ENCODE peak calls at places on chromosomes 5 and 9, in four cellular contexts. J, Y, G and H are unnamed samples.

GRCh38 chr5:31470608-31471007 is 61.3 kb downstream of the DROSHA start:
- DNase-seq in J (no peak), Y (no peak), G (peak), H (no peak)

GRCh38 chr5:51226420-51226735 is 156.9 kb upstream of the ISL1 start:
- DNase-seq in J (no peak), Y (no peak), G (no peak), H (no peak)

GRCh38 chr5:1047332-1047965 is 38.8 kb downstream of the NKD2 start:
- DNase-seq in J (no peak), Y (no peak), G (no peak), H (no peak)

GRCh38 chr9:2066312-2067273 is 51.4 kb downstream of the SMARCA2 start:
- DNase-seq in J (no peak), Y (no peak), G (peak), H (no peak)

GRCh38 chr9:3434594-3434993 is 91.2 kb downstream of the RFX3 start:
- DNase-seq in J (no peak), Y (no peak), G (peak), H (peak)

GRCh38 chr9:129968690-129969485 is 74.1 kb downstream of the FNBP1 start:
- DNase-seq in J (no peak), Y (no peak), G (peak), H (peak)

GRCh38 chr9:121667214-121667613 is 15.8 kb downstream of the DAB2IP start:
- DNase-seq in J (no peak), Y (no peak), G (no peak), H (no peak)

GRCh38 chr5:132074772-132075718 is 1.5 kb downstream of the CSF2 start:
- DNase-seq in J (no peak), Y (no peak), G (no peak), H (no peak)

GRCh38 chr9:135662758-135663450 is at the start of gene LCN9:
- DNase-seq in J (no peak), Y (no peak), G (peak), H (no peak)

GRCh38 chr5:3027866-3028635 is 276.6 kb upstream of the IRX2 start:
- DNase-seq in J (no peak), Y (no peak), G (no peak), H (no peak)

GRCh38 chr5:178757410-178757809 is 27.0 kb upstream of the ZNF354A start:
- DNase-seq in J (no peak), Y (no peak), G (no peak), H (no peak)

GRCh38 chr5:127133071-127133470 is 59.8 kb upstream of the C5orf63 start:
- DNase-seq in J (no peak), Y (no peak), G (no peak), H (no peak)

GRCh38 chr9:69120380-69121154 is 53.5 kb upstream of the TJP2 start:
- DNase-seq in J (peak), Y (peak), G (peak), H (no peak)

GRCh38 chr5:78659714-78660113 is 11.1 kb upstream of the LHFPL2 start:
- DNase-seq in J (no peak), Y (no peak), G (peak), H (no peak)

GRCh38 chr9:95981741-95982390 is 106.4 kb downstream of the ERCC6L2 start:
- DNase-seq in J (no peak), Y (no peak), G (no peak), H (no peak)

GRCh38 chr9:128098936-128099931 is 28.3 kb downstream of the PTGES2 start:
- DNase-seq in J (no peak), Y (no peak), G (peak), H (no peak)

GRCh38 chr9:87464110-87464991 is 33.3 kb upstream of the DAPK1 start:
- DNase-seq in J (peak), Y (no peak), G (peak), H (no peak)

GRCh38 chr5:142888469-142889085 is 118.4 kb downstream of the ARHGAP26 start:
- DNase-seq in J (peak), Y (peak), G (peak), H (no peak)

GRCh38 chr5:65078331-65078730 is 309.6 kb downstream of the CWC27 start:
- DNase-seq in J (no peak), Y (no peak), G (peak), H (no peak)

GRCh38 chr5:52989025-52989780 is at the start of gene ITGA2:
- DNase-seq in J (peak), Y (peak), G (peak), H (no peak)

GRCh38 chr5:132104561-132104960 is 31.0 kb downstream of the CSF2 start:
- DNase-seq in J (no peak), Y (no peak), G (peak), H (no peak)

GRCh38 chr5:16934123-16934522 is 2.0 kb downstream of the MYO10 start:
- DNase-seq in J (peak), Y (peak), G (peak), H (peak)

GRCh38 chr5:21452429-21452828 is 1400.7 kb downstream of the CDH12 start:
- DNase-seq in J (no peak), Y (no peak), G (no peak), H (no peak)

GRCh38 chr5:73764586-73764985 is 138.6 kb downstream of the ARHGEF28 start:
- DNase-seq in J (no peak), Y (no peak), G (peak), H (peak)

GRCh38 chr5:37886207-37886905 is 46.5 kb upstream of the GDNF start:
- DNase-seq in J (no peak), Y (no peak), G (peak), H (no peak)

GRCh38 chr9:35280394-35280793 is 118.6 kb downstream of the UNC13B start:
- DNase-seq in J (no peak), Y (no peak), G (no peak), H (no peak)

GRCh38 chr9:131334568-131335105 is 45.1 kb downstream of the PLPP7 start:
- DNase-seq in J (no peak), Y (no peak), G (peak), H (peak)

GRCh38 chr9:110340306-110340705 is 2.6 kb upstream of the TXNDC8 start:
- DNase-seq in J (no peak), Y (peak), G (peak), H (no peak)

GRCh38 chr9:137956039-137956438 is 78.5 kb downstream of the CACNA1B start:
- DNase-seq in J (no peak), Y (no peak), G (no peak), H (no peak)

GRCh38 chr9:33687779-33688178 is 107.6 kb upstream of the PRSS3 start:
- DNase-seq in J (no peak), Y (no peak), G (peak), H (no peak)

GRCh38 chr5:94440015-94440414 is 178.4 kb downstream of the KIAA0825 start:
- DNase-seq in J (no peak), Y (no peak), G (no peak), H (no peak)

GRCh38 chr9:70480405-70480980 is 66.0 kb upstream of the KLF9 start:
- DNase-seq in J (no peak), Y (no peak), G (peak), H (peak)

GRCh38 chr5:42423285-42424152 is at the start of gene GHR:
- DNase-seq in J (peak), Y (peak), G (peak), H (peak)

GRCh38 chr9:76756273-76756650 is 8.0 kb upstream of the PCA3 start:
- DNase-seq in J (no peak), Y (peak), G (peak), H (no peak)

GRCh38 chr9:92607773-92608172 is 62.2 kb downstream of the IPPK start:
- DNase-seq in J (no peak), Y (no peak), G (peak), H (peak)

GRCh38 chr5:172744106-172745104 is 26.6 kb downstream of the DUSP1 start:
- DNase-seq in J (no peak), Y (no peak), G (no peak), H (no peak)

GRCh38 chr5:108451269-108451668 is 69.4 kb upstream of the FBXL17 start:
- DNase-seq in J (no peak), Y (no peak), G (no peak), H (no peak)
- TF ChIP-seq CTCF in J (no peak), Y (no peak), G (no peak), H (peak)

GRCh38 chr5:55230086-55230629 is 3.0 kb upstream of the MCIDAS start:
- DNase-seq in J (peak), Y (no peak), G (no peak), H (no peak)

GRCh38 chr5:55226027-55226933 is 835 bp downstream of the MCIDAS start:
- DNase-seq in J (peak), Y (peak), G (peak), H (no peak)

GRCh38 chr5:55227738-55228430 is 769 bp upstream of the MCIDAS start:
- DNase-seq in J (peak), Y (no peak), G (no peak), H (no peak)

GRCh38 chr5:55225346-55225745 is 1.8 kb downstream of the MCIDAS start:
- DNase-seq in J (peak), Y (no peak), G (no peak), H (no peak)

GRCh38 chr5:55226934-55227737 is at the start of gene MCIDAS:
- DNase-seq in J (peak), Y (peak), G (peak), H (no peak)
- TF ChIP-seq CTCF in J (peak), Y (no peak), G (no peak), H (no peak)

GRCh38 chr5:79924936-79925893 is 65.8 kb downstream of the MTX3 start:
- DNase-seq in J (peak), Y (no peak), G (no peak), H (no peak)
- TF ChIP-seq CTCF in J (no peak), Y (no peak), G (peak), H (peak)

GRCh38 chr5:171710451-171711024 is 75.1 kb upstream of the SMIM23 start:
- DNase-seq in J (no peak), Y (no peak), G (no peak), H (no peak)

GRCh38 chr5:171712616-171713015 is 73.0 kb upstream of the SMIM23 start:
- DNase-seq in J (no peak), Y (no peak), G (no peak), H (no peak)

GRCh38 chr5:171709930-171710329 is 75.7 kb upstream of the SMIM23 start:
- DNase-seq in J (no peak), Y (no peak), G (no peak), H (no peak)

GRCh38 chr5:171713152-171713551 is 72.5 kb upstream of the SMIM23 start:
- DNase-seq in J (no peak), Y (no peak), G (no peak), H (no peak)

GRCh38 chr5:171711631-171712030 is 74.0 kb upstream of the SMIM23 start:
- DNase-seq in J (no peak), Y (no peak), G (no peak), H (no peak)
- TF ChIP-seq CTCF in J (no peak), Y (no peak), G (no peak), H (no peak)

GRCh38 chr9:113581865-113582697 is 118.6 kb downstream of the RGS3 start:
- DNase-seq in J (peak), Y (no peak), G (no peak), H (no peak)
- TF ChIP-seq CTCF in J (peak), Y (no peak), G (peak), H (peak)

DNA sequence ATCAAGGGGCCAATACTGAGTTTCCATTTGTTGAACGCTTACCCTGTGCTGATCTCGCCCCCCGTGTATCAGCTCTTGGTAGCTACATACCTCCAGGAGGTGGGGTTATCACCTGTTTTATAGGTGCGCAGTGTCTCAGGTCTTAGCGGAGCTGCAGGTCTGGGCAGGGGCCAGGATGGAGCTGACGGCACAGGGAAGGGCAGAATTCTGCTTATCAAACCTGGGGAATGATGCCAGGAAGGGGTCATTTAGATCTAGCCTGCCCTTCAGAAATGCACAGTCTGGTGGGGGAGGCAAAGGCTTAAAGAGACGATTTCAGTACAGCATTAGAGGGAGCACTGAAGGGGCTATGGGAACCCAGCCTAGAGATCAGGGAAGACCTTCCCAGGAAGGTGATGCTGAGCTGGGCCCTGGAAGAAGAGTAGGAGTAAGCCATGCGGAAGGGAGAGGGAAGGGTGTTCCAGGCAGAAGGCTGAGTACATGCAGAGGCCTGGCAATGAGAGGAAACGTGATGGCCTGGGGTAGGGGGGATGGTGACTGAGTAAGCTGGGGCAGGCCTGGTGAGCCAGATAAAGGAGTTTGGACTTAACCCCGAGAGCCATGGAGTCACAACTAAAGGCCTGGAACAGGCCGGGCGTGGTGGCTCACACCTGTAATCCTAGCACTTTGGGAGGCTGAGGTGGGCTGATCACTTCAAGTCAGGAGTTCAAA is 31.5 kb downstream of the OLFML2A start:
- DNase-seq in J (no peak), Y (no peak), G (no peak), H (no peak)
- TF ChIP-seq CTCF in J (no peak), Y (no peak), G (no peak), H (no peak)

GRCh38 chr5:114221807-114222206 is 140.1 kb upstream of the KCNN2 start:
- DNase-seq in J (no peak), Y (no peak), G (no peak), H (no peak)

DNA sequence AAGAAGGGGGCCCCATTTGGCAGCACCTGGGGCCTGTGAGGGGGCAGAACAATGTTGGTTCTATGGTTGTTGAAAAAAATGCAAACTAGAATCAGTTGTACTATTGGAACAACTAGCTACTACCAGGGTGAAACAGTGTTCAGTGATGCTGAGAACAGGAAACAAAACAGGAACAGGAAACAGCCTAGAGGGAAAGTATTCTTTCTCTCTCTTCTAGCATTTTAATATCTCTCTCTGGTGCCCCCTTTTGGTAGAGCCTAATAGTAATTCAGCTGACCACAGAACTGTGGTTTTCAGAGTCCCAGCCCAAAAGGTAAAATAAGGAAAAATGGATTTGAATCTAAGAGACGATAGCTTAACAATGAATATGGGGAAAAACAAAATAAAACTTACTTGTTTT is 138.0 kb upstream of the KCNN2 start:
- DNase-seq in J (no peak), Y (peak), G (no peak), H (no peak)
- TF ChIP-seq CTCF in J (peak), Y (peak), G (no peak), H (peak)

GRCh38 chr5:140869555-140869886 is 764 bp downstream of the PCDHA11 start:
- DNase-seq in J (no peak), Y (no peak), G (no peak), H (no peak)

GRCh38 chr5:140870221-140871201 is 1.8 kb downstream of the PCDHA11 start:
- DNase-seq in J (no peak), Y (no peak), G (no peak), H (no peak)

GRCh38 chr5:140877262-140877581 is 2.1 kb downstream of the PCDHA12 start:
- DNase-seq in J (no peak), Y (peak), G (no peak), H (no peak)

GRCh38 chr5:140875085-140876065 is at the start of gene PCDHA12:
- DNase-seq in J (no peak), Y (peak), G (no peak), H (no peak)
- TF ChIP-seq CTCF in J (no peak), Y (peak), G (no peak), H (no peak)

GRCh38 chr5:15510816-15511215 is 10.8 kb downstream of the FBXL7 start:
- DNase-seq in J (no peak), Y (no peak), G (peak), H (no peak)

GRCh38 chr5:15502208-15502607 is 2.2 kb downstream of the FBXL7 start:
- DNase-seq in J (no peak), Y (no peak), G (peak), H (no peak)

GRCh38 chr5:15510092-15510491 is 10.1 kb downstream of the FBXL7 start:
- DNase-seq in J (no peak), Y (no peak), G (peak), H (no peak)

GRCh38 chr5:15501057-15501791 is 1.2 kb downstream of the FBXL7 start:
- DNase-seq in J (peak), Y (peak), G (peak), H (no peak)

DNA sequence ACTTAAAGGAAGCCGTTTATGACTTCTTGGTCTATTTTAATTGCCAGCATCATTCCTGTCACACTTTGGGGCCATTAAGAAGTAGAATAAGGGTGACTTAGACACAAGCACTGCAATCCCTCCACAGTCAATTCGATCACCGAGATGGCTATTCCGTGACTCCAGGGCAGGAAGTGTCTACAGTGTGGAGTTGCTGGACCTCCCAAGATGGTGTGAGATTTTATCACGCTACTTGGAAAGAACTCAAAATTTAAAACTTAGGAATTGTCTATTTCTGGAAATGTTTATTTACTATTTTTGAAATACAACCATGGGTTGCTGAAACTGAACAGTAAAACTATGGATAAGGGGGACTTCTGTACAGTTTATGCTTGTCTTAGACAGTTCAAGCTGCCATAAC is 6.2 kb downstream of the FBXL7 start:
- DNase-seq in J (no peak), Y (no peak), G (no peak), H (no peak)
- TF ChIP-seq CTCF in J (no peak), Y (no peak), G (no peak), H (no peak)